ENCODE peak calls at places on chromosomes 13 and 19, in seven cellular contexts. One of them, this sample, is unnamed.

GRCh38 chr19:51427220-51427619 is 9.8 kb upstream of the SIGLEC10 start:
- DNase-seq in AG09319: no peak
- DNase-seq in SK-N-SH: no peak
- DNase-seq in cardiac muscle cell: no peak
- DNase-seq in glutamatergic neuron: no peak
- DNase-seq in B cell: no peak
- DNase-seq in heart right ventricle: no peak
- DNase-seq in this sample: no peak

GRCh38 chr19:9705836-9706235 is 30.9 kb upstream of the ZNF562 start:
- DNase-seq in AG09319: no peak
- DNase-seq in SK-N-SH: no peak
- DNase-seq in cardiac muscle cell: no peak
- DNase-seq in glutamatergic neuron: no peak
- DNase-seq in B cell: no peak
- DNase-seq in heart right ventricle: no peak
- DNase-seq in this sample: no peak

GRCh38 chr19:48992571-48993174 is 436 bp downstream of the GYS1 start:
- DNase-seq in AG09319: no peak
- DNase-seq in SK-N-SH: peak; percentile 51
- DNase-seq in cardiac muscle cell: no peak
- DNase-seq in glutamatergic neuron: no peak
- DNase-seq in B cell: no peak
- DNase-seq in heart right ventricle: peak; percentile 49
- DNase-seq in this sample: no peak

GRCh38 chr13:36850790-36851438 is 31.9 kb downstream of the RFXAP start:
- DNase-seq in AG09319: no peak
- DNase-seq in SK-N-SH: peak; percentile 24
- DNase-seq in cardiac muscle cell: peak; percentile 30
- DNase-seq in glutamatergic neuron: peak; percentile 60
- DNase-seq in B cell: no peak
- DNase-seq in heart right ventricle: no peak
- DNase-seq in this sample: no peak

GRCh38 chr19:35344511-35345031 is 3.1 kb upstream of the FFAR1 start:
- DNase-seq in AG09319: no peak
- DNase-seq in SK-N-SH: no peak
- DNase-seq in cardiac muscle cell: no peak
- DNase-seq in glutamatergic neuron: no peak
- DNase-seq in B cell: no peak
- DNase-seq in heart right ventricle: no peak
- DNase-seq in this sample: peak; percentile 17

GRCh38 chr13:113275387-113275786 is 21.7 kb upstream of the LAMP1 start:
- DNase-seq in AG09319: peak; percentile 18
- DNase-seq in SK-N-SH: peak; percentile 52
- DNase-seq in cardiac muscle cell: peak; percentile 58
- DNase-seq in glutamatergic neuron: peak; percentile 57
- DNase-seq in B cell: peak; percentile 49
- DNase-seq in heart right ventricle: no peak
- DNase-seq in this sample: peak; percentile 40

GRCh38 chr19:46442808-46443450 is 14.2 kb upstream of the PNMA8C start:
- DNase-seq in AG09319: peak; percentile 34
- DNase-seq in SK-N-SH: no peak
- DNase-seq in cardiac muscle cell: no peak
- DNase-seq in glutamatergic neuron: no peak
- DNase-seq in B cell: no peak
- DNase-seq in heart right ventricle: no peak
- DNase-seq in this sample: no peak

GRCh38 chr19:57099199-57099661 is 20.6 kb upstream of the USP29 start:
- DNase-seq in AG09319: peak; percentile 1
- DNase-seq in SK-N-SH: peak; percentile 87
- DNase-seq in cardiac muscle cell: peak; percentile 2
- DNase-seq in glutamatergic neuron: peak; percentile 84
- DNase-seq in B cell: peak; percentile 41
- DNase-seq in heart right ventricle: peak; percentile 41
- DNase-seq in this sample: peak; percentile 75

GRCh38 chr19:58535857-58536256 is 8.0 kb upstream of the TRIM28 start:
- DNase-seq in AG09319: no peak
- DNase-seq in SK-N-SH: no peak
- DNase-seq in cardiac muscle cell: no peak
- DNase-seq in glutamatergic neuron: no peak
- DNase-seq in B cell: no peak
- DNase-seq in heart right ventricle: no peak
- DNase-seq in this sample: no peak

GRCh38 chr13:106617561-106617960 is 49.6 kb upstream of the ARGLU1 start:
- DNase-seq in AG09319: no peak
- DNase-seq in SK-N-SH: no peak
- DNase-seq in cardiac muscle cell: no peak
- DNase-seq in glutamatergic neuron: no peak
- DNase-seq in B cell: no peak
- DNase-seq in heart right ventricle: no peak
- DNase-seq in this sample: no peak

GRCh38 chr19:5048727-5049553 is 80.0 kb downstream of the KDM4B start:
- DNase-seq in AG09319: no peak
- DNase-seq in SK-N-SH: peak; percentile 67
- DNase-seq in cardiac muscle cell: no peak
- DNase-seq in glutamatergic neuron: no peak
- DNase-seq in B cell: no peak
- DNase-seq in heart right ventricle: no peak
- DNase-seq in this sample: no peak

GRCh38 chr19:38606131-38606530 is 11.6 kb downstream of the MAP4K1 start:
- DNase-seq in AG09319: no peak
- DNase-seq in SK-N-SH: no peak
- DNase-seq in cardiac muscle cell: no peak
- DNase-seq in glutamatergic neuron: no peak
- DNase-seq in B cell: no peak
- DNase-seq in heart right ventricle: no peak
- DNase-seq in this sample: no peak

GRCh38 chr13:21671793-21672680 is 1.2 kb downstream of the FGF9 start:
- DNase-seq in AG09319: no peak
- DNase-seq in SK-N-SH: peak; percentile 31
- DNase-seq in cardiac muscle cell: peak; percentile 16
- DNase-seq in glutamatergic neuron: peak; percentile 45
- DNase-seq in B cell: no peak
- DNase-seq in heart right ventricle: no peak
- DNase-seq in this sample: no peak

GRCh38 chr13:21672811-21673591 is 2.1 kb downstream of the FGF9 start:
- DNase-seq in AG09319: no peak
- DNase-seq in SK-N-SH: no peak
- DNase-seq in cardiac muscle cell: peak; percentile 15
- DNase-seq in glutamatergic neuron: no peak
- DNase-seq in B cell: no peak
- DNase-seq in heart right ventricle: no peak
- DNase-seq in this sample: peak; percentile 28

GRCh38 chr13:21670883-21671792 is at the start of gene FGF9:
- DNase-seq in AG09319: peak; percentile 25
- DNase-seq in SK-N-SH: peak; percentile 84
- DNase-seq in cardiac muscle cell: peak; percentile 92
- DNase-seq in glutamatergic neuron: peak; percentile 86
- DNase-seq in B cell: peak; percentile 74
- DNase-seq in heart right ventricle: peak; percentile 46
- DNase-seq in this sample: peak; percentile 90

GRCh38 chr13:21668665-21669599 is 1.9 kb upstream of the FGF9 start:
- DNase-seq in AG09319: no peak
- DNase-seq in SK-N-SH: peak; percentile 27
- DNase-seq in cardiac muscle cell: peak; percentile 57
- DNase-seq in glutamatergic neuron: peak; percentile 56
- DNase-seq in B cell: peak; percentile 54
- DNase-seq in heart right ventricle: no peak
- DNase-seq in this sample: peak; percentile 34

DNA sequence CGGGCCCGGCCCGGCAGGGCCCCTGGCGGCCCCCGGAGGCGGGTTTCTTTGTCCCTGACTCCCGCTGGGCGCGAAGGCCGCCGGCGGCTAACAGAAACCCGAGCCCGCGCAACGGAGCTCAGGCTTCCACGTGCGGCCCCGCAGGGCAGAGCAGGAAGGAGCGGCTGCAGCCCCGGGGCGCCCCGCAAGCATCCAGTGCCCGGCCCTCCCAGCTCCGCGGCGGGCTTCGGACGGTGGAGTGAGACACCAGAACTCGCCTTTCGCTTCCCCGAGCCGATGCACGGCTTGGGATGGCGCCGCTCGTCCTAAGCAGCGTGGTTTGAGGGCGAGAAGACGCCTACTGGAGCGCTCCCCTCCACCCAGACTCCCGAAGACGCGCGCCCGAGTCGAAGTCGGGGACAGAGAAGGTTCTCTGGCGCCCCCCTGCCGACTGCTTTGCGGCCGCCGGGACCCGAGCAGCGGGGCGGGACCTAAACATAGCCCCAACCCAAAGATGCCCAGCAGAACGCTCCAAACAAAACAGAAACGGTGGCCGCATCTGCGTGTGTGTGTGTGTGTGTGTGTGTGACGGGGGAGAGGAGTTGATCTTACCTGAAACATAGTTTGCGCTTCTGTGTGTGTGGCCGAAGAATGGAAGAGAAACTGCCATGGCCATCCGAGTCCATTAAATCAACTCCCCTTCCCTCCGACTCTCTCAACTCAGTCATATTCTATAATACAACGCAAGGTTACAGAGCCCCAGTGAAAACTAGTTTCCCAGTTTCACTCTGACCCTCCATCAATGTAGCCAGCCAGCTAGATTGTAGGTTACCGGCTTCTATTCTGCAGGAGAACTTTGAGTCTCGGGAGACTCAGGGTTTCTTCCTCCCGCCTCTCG is 629 bp upstream of the FGF9 start:
- DNase-seq in AG09319: no peak
- DNase-seq in SK-N-SH: peak; percentile 62
- DNase-seq in cardiac muscle cell: peak; percentile 83
- DNase-seq in glutamatergic neuron: peak; percentile 76
- DNase-seq in B cell: peak; percentile 70
- DNase-seq in heart right ventricle: peak; percentile 35
- DNase-seq in this sample: peak; percentile 81
- TF ChIP-seq CTCF in AG09319: peak; percentile 19
- TF ChIP-seq CTCF in SK-N-SH: peak; percentile 31
- TF ChIP-seq CTCF in cardiac muscle cell: peak; percentile 21
- TF ChIP-seq CTCF in glutamatergic neuron: no peak
- TF ChIP-seq CTCF in B cell: peak; percentile 25
- TF ChIP-seq CTCF in heart right ventricle: peak; percentile 23
- TF ChIP-seq CTCF in this sample: peak; percentile 39

GRCh38 chr13:59261928-59262488 is 901.7 kb downstream of the DIAPH3 start:
- DNase-seq in AG09319: no peak
- DNase-seq in SK-N-SH: no peak
- DNase-seq in cardiac muscle cell: peak; percentile 60
- DNase-seq in glutamatergic neuron: no peak
- DNase-seq in B cell: no peak
- DNase-seq in heart right ventricle: no peak
- DNase-seq in this sample: no peak
- TF ChIP-seq CTCF in AG09319: peak; percentile 11
- TF ChIP-seq CTCF in SK-N-SH: peak; percentile 41
- TF ChIP-seq CTCF in cardiac muscle cell: peak; percentile 72
- TF ChIP-seq CTCF in glutamatergic neuron: peak; percentile 40
- TF ChIP-seq CTCF in B cell: no peak
- TF ChIP-seq CTCF in heart right ventricle: peak; percentile 51
- TF ChIP-seq CTCF in this sample: peak; percentile 25

DNA sequence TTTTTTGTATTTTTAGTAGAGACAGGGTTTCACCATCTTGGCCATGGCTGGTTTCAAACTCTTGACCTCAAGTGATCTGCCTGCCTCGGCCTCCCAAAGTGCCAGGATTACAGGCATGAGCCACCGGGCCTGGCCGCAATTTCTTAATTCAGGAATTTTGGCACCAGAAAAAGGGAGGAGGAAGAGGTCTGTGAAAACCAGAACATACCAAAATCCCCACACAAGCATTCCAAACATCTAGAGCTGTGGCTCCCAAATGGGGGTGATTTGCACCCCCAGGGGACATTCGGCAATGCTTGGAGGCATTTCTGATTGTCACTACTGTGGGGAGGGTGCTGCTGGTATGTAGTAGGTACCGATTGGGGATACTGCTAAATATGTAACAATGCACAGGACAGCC is 40.2 kb upstream of the ABCC4 start:
- DNase-seq in AG09319: no peak
- DNase-seq in SK-N-SH: no peak
- DNase-seq in cardiac muscle cell: no peak
- DNase-seq in glutamatergic neuron: no peak
- DNase-seq in B cell: no peak
- DNase-seq in heart right ventricle: no peak
- DNase-seq in this sample: no peak
- TF ChIP-seq CTCF in AG09319: no peak
- TF ChIP-seq CTCF in SK-N-SH: no peak
- TF ChIP-seq CTCF in cardiac muscle cell: no peak
- TF ChIP-seq CTCF in glutamatergic neuron: no peak
- TF ChIP-seq CTCF in B cell: no peak
- TF ChIP-seq CTCF in heart right ventricle: no peak
- TF ChIP-seq CTCF in this sample: no peak

DNA sequence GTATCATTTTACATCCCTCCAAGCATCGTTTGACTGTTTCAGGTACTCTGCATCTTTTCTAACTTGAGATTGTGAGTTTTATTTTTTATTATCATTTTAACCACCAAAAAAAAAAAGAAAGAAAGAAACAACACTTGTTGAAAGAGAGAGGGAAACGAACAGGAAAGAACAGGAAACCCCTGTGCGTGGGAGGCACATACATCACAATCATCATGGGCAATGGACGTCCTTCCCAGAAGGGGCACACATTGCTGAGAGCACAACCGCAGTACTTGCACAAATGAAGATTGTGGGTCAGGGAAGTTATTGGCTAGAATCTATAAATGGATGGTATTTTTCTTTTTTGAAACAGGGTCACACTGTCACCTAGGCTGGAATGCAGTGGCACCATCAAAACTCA is 1.7 kb downstream of the CLC start:
- DNase-seq in AG09319: no peak
- DNase-seq in SK-N-SH: no peak
- DNase-seq in cardiac muscle cell: no peak
- DNase-seq in glutamatergic neuron: no peak
- DNase-seq in B cell: no peak
- DNase-seq in heart right ventricle: no peak
- DNase-seq in this sample: no peak
- TF ChIP-seq CTCF in AG09319: no peak
- TF ChIP-seq CTCF in SK-N-SH: no peak
- TF ChIP-seq CTCF in cardiac muscle cell: no peak
- TF ChIP-seq CTCF in glutamatergic neuron: no peak
- TF ChIP-seq CTCF in B cell: no peak
- TF ChIP-seq CTCF in heart right ventricle: no peak
- TF ChIP-seq CTCF in this sample: no peak

GRCh38 chr19:3471954-3472655 is 8.2 kb downstream of the SMIM24 start:
- DNase-seq in AG09319: no peak
- DNase-seq in SK-N-SH: peak; percentile 87
- DNase-seq in cardiac muscle cell: peak; percentile 53
- DNase-seq in glutamatergic neuron: peak; percentile 54
- DNase-seq in B cell: no peak
- DNase-seq in heart right ventricle: peak; percentile 34
- DNase-seq in this sample: peak; percentile 75
- TF ChIP-seq CTCF in AG09319: peak; percentile 88
- TF ChIP-seq CTCF in SK-N-SH: peak; percentile 90
- TF ChIP-seq CTCF in cardiac muscle cell: peak; percentile 88
- TF ChIP-seq CTCF in glutamatergic neuron: peak; percentile 77
- TF ChIP-seq CTCF in B cell: peak; percentile 62
- TF ChIP-seq CTCF in heart right ventricle: peak; percentile 91
- TF ChIP-seq CTCF in this sample: peak; percentile 54

GRCh38 chr13:111068009-111068350 is 47.1 kb upstream of the ARHGEF7 start:
- DNase-seq in AG09319: no peak
- DNase-seq in SK-N-SH: no peak
- DNase-seq in cardiac muscle cell: no peak
- DNase-seq in glutamatergic neuron: no peak
- DNase-seq in B cell: no peak
- DNase-seq in heart right ventricle: no peak
- DNase-seq in this sample: no peak
- TF ChIP-seq CTCF in AG09319: no peak
- TF ChIP-seq CTCF in SK-N-SH: no peak
- TF ChIP-seq CTCF in cardiac muscle cell: no peak
- TF ChIP-seq CTCF in glutamatergic neuron: peak; percentile 61
- TF ChIP-seq CTCF in B cell: peak; percentile 58
- TF ChIP-seq CTCF in heart right ventricle: no peak
- TF ChIP-seq CTCF in this sample: no peak